ENCODE peak calls at places on chromosome 17, in seven cellular contexts. K is endothelial cell of umbilical vein, N is HL-60, Y is SK-N-SH, I is sigmoid colon, H is stomach, Z is GM12891. X is an unnamed sample.

GRCh38 chr17:68182016-68182315 is 65.9 kb upstream of the AMZ2 start:
- DNase-seq in Y (no peak), K (no peak), N (no peak), Z (no peak), I (no peak), H (no peak), X (no peak)

GRCh38 chr17:17348872-17349723 is 45.9 kb downstream of the NT5M start:
- DNase-seq in H (no peak), Z (no peak), N (no peak), Y (peak; percentile 23), K (no peak), I (peak; percentile 50), X (no peak)

GRCh38 chr17:71511266-71511995 is 609.4 kb upstream of the SOX9 start:
- DNase-seq in Y (no peak), K (no peak), Z (no peak), H (no peak), I (no peak), N (no peak), X (no peak)

GRCh38 chr17:81029859-81030258 is 5.1 kb upstream of the BAIAP2 start:
- DNase-seq in I (no peak), H (no peak), K (no peak), Y (no peak), Z (no peak), N (no peak), X (no peak)

GRCh38 chr17:28745052-28745776 is 1.4 kb downstream of the TRAF4 start:
- DNase-seq in I (peak; percentile 83), N (no peak), Z (no peak), Y (peak; percentile 58), H (peak; percentile 75), K (peak; percentile 72), X (no peak)

GRCh38 chr17:78250891-78251772 is 19.7 kb downstream of the TMEM235 start:
- DNase-seq in I (peak; percentile 90), Y (peak; percentile 99), Z (peak; percentile 95), K (peak; percentile 78), H (peak; percentile 87), N (peak; percentile 87), X (peak; percentile 93)

GRCh38 chr17:19384723-19385391 is 2.1 kb downstream of the MFAP4 start:
- DNase-seq in Y (peak; percentile 84), H (peak; percentile 76), K (no peak), I (peak; percentile 97), Z (no peak), N (peak; percentile 87), X (peak; percentile 44)

GRCh38 chr17:29576214-29577008 is 7.9 kb downstream of the TP53I13 start:
- DNase-seq in I (no peak), Z (no peak), K (no peak), H (no peak), Y (no peak), N (no peak), X (no peak)

GRCh38 chr17:57366558-57367351 is 110.4 kb downstream of the MSI2 start:
- DNase-seq in K (no peak), I (no peak), Z (no peak), N (no peak), Y (no peak), H (peak; percentile 72), X (no peak)

GRCh38 chr17:77728022-77728671 is 230.4 kb upstream of the TNRC6C start:
- DNase-seq in I (no peak), N (no peak), H (no peak), K (no peak), Y (peak; percentile 62), Z (no peak), X (no peak)

GRCh38 chr17:40358323-40359038 is 6.1 kb downstream of the GJD3 start:
- DNase-seq in K (peak; percentile 84), I (peak; percentile 95), N (peak; percentile 86), Z (peak; percentile 90), H (peak; percentile 94), Y (peak; percentile 92), X (no peak)
- TF ChIP-seq POLR2AphosphoS5 in K (peak; percentile 54), I (no peak), N (no peak), Z (no peak), H (peak; percentile 62), Y (no peak), X (no peak)

GRCh38 chr17:63845509-63845908 is 3.0 kb upstream of the SMARCD2 start:
- DNase-seq in Y (no peak), I (no peak), H (no peak), N (no peak), K (no peak), Z (no peak), X (no peak)

GRCh38 chr17:63842173-63842539 is 329 bp downstream of the SMARCD2 start:
- DNase-seq in H (peak; percentile 33), Z (no peak), Y (no peak), K (peak; percentile 44), N (peak; percentile 37), I (peak; percentile 77), X (peak; percentile 92)

GRCh38 chr17:63843387-63844292 is 1.2 kb upstream of the SMARCD2 start:
- DNase-seq in H (peak; percentile 41), K (peak; percentile 71), Z (no peak), N (peak; percentile 89), I (peak; percentile 89), Y (no peak), X (no peak)

GRCh38 chr17:63842540-63843386 is at the start of gene SMARCD2:
- DNase-seq in N (peak; percentile 99), Z (peak; percentile 87), K (peak; percentile 99), Y (peak; percentile 100), I (peak; percentile 99), H (peak; percentile 99), X (peak; percentile 100)

GRCh38 chr17:63844293-63844672 is 1.8 kb upstream of the SMARCD2 start:
- DNase-seq in N (no peak), Y (no peak), Z (no peak), K (peak; percentile 6), H (no peak), I (no peak), X (no peak)
- TF ChIP-seq POLR2AphosphoS5 in N (no peak), Y (no peak), Z (no peak), K (no peak), H (no peak), I (no peak), X (no peak)

GRCh38 chr17:42249681-42250446 is 26.3 kb downstream of the STAT5B start:
- DNase-seq in H (no peak), K (no peak), N (no peak), Z (no peak), Y (no peak), I (peak; percentile 46), X (no peak)
- TF ChIP-seq POLR2AphosphoS5 in H (no peak), K (no peak), N (no peak), Z (no peak), Y (no peak), I (no peak), X (no peak)

GRCh38 chr17:75542728-75543336 is 17.3 kb downstream of the LLGL2 start:
- DNase-seq in H (no peak), K (no peak), I (no peak), Y (no peak), Z (no peak), N (no peak), X (no peak)
- TF ChIP-seq POLR2AphosphoS5 in H (no peak), K (no peak), I (no peak), Y (no peak), Z (no peak), N (no peak), X (no peak)